ENCODE peak calls at places on chromosome 11, in ten cellular contexts. A is adipocyte; N is AG08395; Y is NCI-H748 treated with DMSO at 0.1 percent for 48 hours; M is central memory CD4-positive, alpha-beta T cell; D is brain microvascular endothelial cell; T is activated naive CD8-positive, alpha-beta T cell treated with anti-CD3 and anti-CD28 coated beads, Interleukin-2, amount 50 U/mL, for 24 hours; U is small intestine; K is left colon; G is stimulated activated naive B cell treated with anti-CD40 and anti-IgM and Interleukin-4, amounts not matched to agents 10 μg/mL and 1 μg/mL and 100 μg/mL, for 72 hours. C is an unnamed sample.

GRCh38 chr11:93784935-93785360 is 866 bp downstream of the MED17 start:
- DNase-seq in A (no peak), N (peak), Y (peak), M (no peak), D (no peak), T (peak), U (no peak), K (no peak), G (no peak), C (no peak)

GRCh38 chr11:3120071-3120792 is 44.9 kb downstream of the OSBPL5 start:
- DNase-seq in A (no peak), N (no peak), Y (no peak), M (no peak), D (no peak), T (no peak), U (no peak), K (peak), G (no peak), C (peak)

GRCh38 chr11:117316197-117316961 is at the start of gene BACE1:
- DNase-seq in A (peak), N (peak), Y (peak), M (peak), D (peak), T (peak), U (peak), K (peak), G (no peak), C (peak)

GRCh38 chr11:119778391-119779194 is 49.6 kb upstream of the NECTIN1 start:
- DNase-seq in A (no peak), N (no peak), Y (no peak), M (no peak), D (no peak), T (no peak), U (no peak), K (no peak), G (no peak), C (no peak)

GRCh38 chr11:2775626-2776350 is 76.0 kb upstream of the KCNQ1OT1 start:
- DNase-seq in A (no peak), N (no peak), Y (no peak), M (no peak), D (no peak), T (no peak), U (no peak), K (peak), G (no peak), C (peak)

GRCh38 chr11:108838804-108839128 is 173.9 kb downstream of the DDX10 start:
- DNase-seq in A (no peak), N (no peak), Y (no peak), M (no peak), D (no peak), T (no peak), U (no peak), K (no peak), G (no peak), C (no peak)

GRCh38 chr11:85316967-85317366 is 310.2 kb downstream of the DLG2 start:
- DNase-seq in A (no peak), N (no peak), Y (peak), M (no peak), D (no peak), T (no peak), U (peak), K (no peak), G (peak), C (no peak)

GRCh38 chr11:69703711-69704507 is at the start of gene FGF19:
- DNase-seq in A (peak), N (no peak), Y (no peak), M (no peak), D (no peak), T (no peak), U (no peak), K (peak), G (no peak), C (no peak)

GRCh38 chr11:4025957-4026324 is 68.7 kb upstream of the RRM1 start:
- DNase-seq in A (peak), N (peak), Y (no peak), M (no peak), D (no peak), T (no peak), U (no peak), K (no peak), G (no peak), C (no peak)

GRCh38 chr11:65395961-65396530 is 9.6 kb downstream of the FRMD8 start:
- DNase-seq in A (no peak), N (no peak), Y (no peak), M (no peak), D (no peak), T (no peak), U (no peak), K (no peak), G (no peak), C (peak)

GRCh38 chr11:2261436-2262230 is 8.8 kb downstream of the ASCL2 start:
- DNase-seq in A (no peak), N (peak), Y (no peak), M (no peak), D (no peak), T (no peak), U (no peak), K (peak), G (no peak), C (peak)

GRCh38 chr11:73295259-73295995 is 12.6 kb upstream of the ARHGEF17 start:
- DNase-seq in A (peak), N (peak), Y (peak), M (peak), D (peak), T (peak), U (peak), K (peak), G (peak), C (peak)

GRCh38 chr11:72573380-72573949 is 100.8 kb downstream of the PDE2A start:
- DNase-seq in A (peak), N (peak), Y (no peak), M (no peak), D (peak), T (peak), U (peak), K (peak), G (no peak), C (no peak)

GRCh38 chr11:48064306-48064705 is 83.9 kb downstream of the PTPRJ start:
- DNase-seq in A (peak), N (peak), Y (no peak), M (no peak), D (peak), T (no peak), U (no peak), K (no peak), G (no peak), C (no peak)